ENCODE peak calls at places on chromosomes 4 and X, in six cellular contexts. One of them, this sample, is unnamed.

GRCh38 chr4:67713531-67714247 is 12.7 kb upstream of the UBA6 start:
- DNase-seq in astrocyte of the spinal cord: peak
- DNase-seq in astrocyte of the cerebellum: no peak
- DNase-seq in AG04450: no peak
- DNase-seq in GM20000: no peak
- DNase-seq in epithelial cell of esophagus: peak
- DNase-seq in this sample: no peak

GRCh38 chrX:3345281-3346081 is 971 bp downstream of the MXRA5 start:
- DNase-seq in astrocyte of the cerebellum: peak
- DNase-seq in astrocyte of the spinal cord: peak
- DNase-seq in GM20000: no peak
- DNase-seq in epithelial cell of esophagus: peak
- DNase-seq in AG04450: no peak
- DNase-seq in this sample: no peak

GRCh38 chrX:25012793-25013592 is 2.8 kb downstream of the ARX start:
- DNase-seq in AG04450: no peak
- DNase-seq in epithelial cell of esophagus: no peak
- DNase-seq in astrocyte of the spinal cord: no peak
- DNase-seq in GM20000: no peak
- DNase-seq in astrocyte of the cerebellum: no peak
- DNase-seq in this sample: no peak

GRCh38 chrX:44017726-44018125 is 44.5 kb upstream of the NDP start:
- DNase-seq in epithelial cell of esophagus: no peak
- DNase-seq in AG04450: no peak
- DNase-seq in GM20000: no peak
- DNase-seq in astrocyte of the cerebellum: no peak
- DNase-seq in astrocyte of the spinal cord: no peak
- DNase-seq in this sample: no peak

GRCh38 chr4:123381996-123382395 is 14.6 kb upstream of the SPRY1 start:
- DNase-seq in epithelial cell of esophagus: no peak
- DNase-seq in astrocyte of the cerebellum: no peak
- DNase-seq in astrocyte of the spinal cord: no peak
- DNase-seq in AG04450: no peak
- DNase-seq in GM20000: no peak
- DNase-seq in this sample: no peak

GRCh38 chr4:164058775-164059174 is 564.3 kb downstream of the TMA16 start:
- DNase-seq in AG04450: no peak
- DNase-seq in epithelial cell of esophagus: no peak
- DNase-seq in astrocyte of the cerebellum: peak
- DNase-seq in GM20000: no peak
- DNase-seq in astrocyte of the spinal cord: peak
- DNase-seq in this sample: no peak

GRCh38 chrX:108268434-108269080 is 169.7 kb downstream of the COL4A6 start:
- DNase-seq in astrocyte of the spinal cord: no peak
- DNase-seq in astrocyte of the cerebellum: no peak
- DNase-seq in epithelial cell of esophagus: peak
- DNase-seq in GM20000: no peak
- DNase-seq in AG04450: no peak
- DNase-seq in this sample: no peak

GRCh38 chr4:25142468-25142867 is 17.8 kb downstream of the SEPSECS start:
- DNase-seq in GM20000: no peak
- DNase-seq in astrocyte of the cerebellum: no peak
- DNase-seq in astrocyte of the spinal cord: no peak
- DNase-seq in epithelial cell of esophagus: no peak
- DNase-seq in AG04450: no peak
- DNase-seq in this sample: no peak

GRCh38 chr4:168421671-168422070 is 58.6 kb downstream of the DDX60L start:
- DNase-seq in GM20000: no peak
- DNase-seq in astrocyte of the spinal cord: peak
- DNase-seq in AG04450: no peak
- DNase-seq in epithelial cell of esophagus: peak
- DNase-seq in astrocyte of the cerebellum: no peak
- DNase-seq in this sample: no peak

GRCh38 chr4:175431635-175432034 is 380.4 kb downstream of the GPM6A start:
- DNase-seq in GM20000: no peak
- DNase-seq in epithelial cell of esophagus: no peak
- DNase-seq in astrocyte of the cerebellum: no peak
- DNase-seq in AG04450: no peak
- DNase-seq in astrocyte of the spinal cord: no peak
- DNase-seq in this sample: no peak

GRCh38 chr4:140152760-140153418 is 1.1 kb downstream of the MAML3 start:
- DNase-seq in astrocyte of the cerebellum: no peak
- DNase-seq in astrocyte of the spinal cord: peak
- DNase-seq in AG04450: no peak
- DNase-seq in GM20000: peak
- DNase-seq in epithelial cell of esophagus: peak
- DNase-seq in this sample: no peak

GRCh38 chr4:81164623-81165416 is 50.2 kb downstream of the PRKG2 start:
- DNase-seq in epithelial cell of esophagus: peak
- DNase-seq in astrocyte of the cerebellum: no peak
- DNase-seq in AG04450: peak
- DNase-seq in astrocyte of the spinal cord: peak
- DNase-seq in GM20000: no peak
- DNase-seq in this sample: no peak

GRCh38 chr4:77175201-77175610 is 18.2 kb downstream of the CCNG2 start:
- DNase-seq in AG04450: no peak
- DNase-seq in astrocyte of the cerebellum: no peak
- DNase-seq in astrocyte of the spinal cord: no peak
- DNase-seq in epithelial cell of esophagus: no peak
- DNase-seq in GM20000: no peak
- DNase-seq in this sample: no peak

GRCh38 chr4:45518832-45519231 is 605.0 kb downstream of the GABRG1 start:
- DNase-seq in astrocyte of the spinal cord: no peak
- DNase-seq in epithelial cell of esophagus: no peak
- DNase-seq in astrocyte of the cerebellum: no peak
- DNase-seq in GM20000: no peak
- DNase-seq in AG04450: no peak
- DNase-seq in this sample: no peak

GRCh38 chr4:13704020-13704419 is 76.5 kb upstream of the BOD1L1 start:
- DNase-seq in GM20000: no peak
- DNase-seq in astrocyte of the spinal cord: no peak
- DNase-seq in AG04450: no peak
- DNase-seq in astrocyte of the cerebellum: no peak
- DNase-seq in epithelial cell of esophagus: no peak
- DNase-seq in this sample: no peak

GRCh38 chrX:7574325-7574724 is 268.6 kb upstream of the VCX start:
- DNase-seq in astrocyte of the cerebellum: no peak
- DNase-seq in astrocyte of the spinal cord: peak
- DNase-seq in AG04450: no peak
- DNase-seq in epithelial cell of esophagus: peak
- DNase-seq in GM20000: no peak
- DNase-seq in this sample: no peak

GRCh38 chrX:53445977-53446376 is 11.8 kb upstream of the HSD17B10 start:
- DNase-seq in AG04450: no peak
- DNase-seq in astrocyte of the cerebellum: no peak
- DNase-seq in GM20000: no peak
- DNase-seq in astrocyte of the spinal cord: peak
- DNase-seq in epithelial cell of esophagus: peak
- DNase-seq in this sample: no peak
- TF ChIP-seq CTCF in AG04450: peak
- TF ChIP-seq CTCF in astrocyte of the cerebellum: peak
- TF ChIP-seq CTCF in GM20000: peak
- TF ChIP-seq CTCF in astrocyte of the spinal cord: peak
- TF ChIP-seq CTCF in epithelial cell of esophagus: peak
- TF ChIP-seq CTCF in this sample: peak

DNA sequence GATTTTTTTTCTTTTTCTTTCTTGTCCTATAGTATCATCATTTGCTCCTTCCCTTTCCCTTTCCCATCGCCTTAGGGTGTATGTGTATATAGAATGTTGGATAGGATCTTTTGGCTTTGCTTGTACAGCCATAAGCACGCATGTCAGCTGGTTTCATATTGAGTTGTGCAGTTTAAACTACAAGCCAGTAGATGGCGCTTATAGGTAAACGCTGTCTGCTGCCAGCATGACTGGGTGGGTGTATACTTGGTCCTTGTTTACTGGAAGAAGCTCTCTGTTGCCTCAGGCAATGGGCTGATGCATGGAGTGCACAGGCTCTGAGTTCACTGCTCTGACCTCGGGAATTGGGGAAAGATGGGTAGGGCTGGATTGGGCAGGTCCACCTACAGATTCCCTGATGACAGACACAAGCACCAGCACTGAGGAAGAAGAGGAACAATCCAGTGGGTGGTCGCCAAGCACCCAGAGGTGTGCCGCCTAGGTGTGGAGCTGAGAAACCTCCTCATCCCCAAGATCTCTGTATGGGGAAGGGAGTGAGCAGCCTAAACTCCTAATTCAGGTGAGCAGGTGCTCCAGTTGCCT is 831.5 kb downstream of the STIM2 start:
- DNase-seq in epithelial cell of esophagus: peak
- DNase-seq in astrocyte of the cerebellum: no peak
- DNase-seq in AG04450: no peak
- DNase-seq in GM20000: peak
- DNase-seq in astrocyte of the spinal cord: peak
- DNase-seq in this sample: peak
- TF ChIP-seq CTCF in epithelial cell of esophagus: peak
- TF ChIP-seq CTCF in astrocyte of the cerebellum: peak
- TF ChIP-seq CTCF in AG04450: peak
- TF ChIP-seq CTCF in GM20000: peak
- TF ChIP-seq CTCF in astrocyte of the spinal cord: peak
- TF ChIP-seq CTCF in this sample: peak

DNA sequence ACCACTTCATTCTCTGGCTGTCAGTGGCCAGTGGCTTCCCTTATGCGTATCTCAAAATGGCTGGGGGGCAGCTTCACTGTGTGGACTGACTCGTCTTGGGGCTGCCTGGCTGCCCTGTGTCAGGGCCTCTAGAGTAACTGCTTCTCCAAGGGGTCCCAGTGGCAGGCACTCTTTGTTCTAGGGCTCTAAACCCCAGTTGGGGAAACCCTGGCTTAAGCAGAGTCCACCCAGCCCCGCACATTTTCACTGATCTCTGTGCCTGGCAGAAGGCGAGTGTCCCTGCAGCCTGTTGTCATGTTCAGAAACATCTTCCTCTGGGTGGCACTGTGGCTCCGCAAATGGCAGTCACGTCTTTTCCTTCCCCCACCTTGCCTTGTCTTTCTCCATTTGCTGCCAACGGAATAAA is 59.7 kb downstream of the NBDY start:
- DNase-seq in epithelial cell of esophagus: no peak
- DNase-seq in AG04450: no peak
- DNase-seq in GM20000: no peak
- DNase-seq in astrocyte of the cerebellum: no peak
- DNase-seq in astrocyte of the spinal cord: peak
- DNase-seq in this sample: no peak
- TF ChIP-seq CTCF in epithelial cell of esophagus: peak
- TF ChIP-seq CTCF in AG04450: no peak
- TF ChIP-seq CTCF in GM20000: no peak
- TF ChIP-seq CTCF in astrocyte of the cerebellum: no peak
- TF ChIP-seq CTCF in astrocyte of the spinal cord: peak
- TF ChIP-seq CTCF in this sample: no peak

DNA sequence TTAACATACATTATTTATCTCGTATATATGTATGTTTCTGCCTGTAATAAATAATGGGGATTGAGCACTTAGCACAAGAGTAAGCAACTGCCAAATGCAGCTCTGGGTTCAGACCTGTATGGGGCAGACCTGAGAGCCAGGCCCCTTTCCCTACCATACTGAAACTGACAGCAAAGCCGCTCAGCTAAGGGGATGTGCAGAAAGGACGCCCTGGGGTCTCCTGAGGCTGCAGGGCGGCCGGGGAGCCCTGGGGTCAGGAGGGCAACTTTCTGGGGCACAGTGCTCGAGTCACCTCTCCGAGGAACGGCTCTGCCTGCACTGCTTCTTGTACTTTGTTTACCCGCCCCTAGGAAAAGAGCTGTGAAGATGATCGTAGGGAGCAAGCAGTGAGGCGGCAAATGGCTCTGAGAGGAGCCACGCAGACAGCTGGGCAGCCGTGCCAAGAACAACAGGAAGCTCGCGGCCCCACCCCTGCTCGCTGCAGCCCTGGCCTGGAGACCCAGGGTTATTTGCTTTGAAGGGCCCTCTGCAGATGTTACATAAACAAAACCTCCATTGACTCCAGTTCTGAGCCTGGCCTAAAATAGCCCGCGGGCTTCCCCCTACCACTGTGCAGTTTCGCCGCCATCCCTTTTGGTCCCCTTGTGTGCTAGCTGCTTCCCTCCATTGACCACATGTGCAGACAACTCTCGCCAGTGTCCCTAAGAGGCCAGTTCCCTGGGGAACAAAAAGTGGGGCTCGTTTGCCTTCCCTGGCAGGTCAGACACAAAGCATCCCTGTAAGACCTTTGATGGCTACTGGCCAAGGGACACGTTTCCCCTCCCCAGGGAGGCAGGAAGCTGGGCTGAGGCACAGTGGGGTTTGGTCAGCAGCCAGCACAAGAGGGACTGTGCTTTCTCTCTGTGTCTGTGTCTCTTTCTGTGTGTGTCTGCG is 111.3 kb upstream of the LNX1 start:
- DNase-seq in astrocyte of the cerebellum: no peak
- DNase-seq in AG04450: no peak
- DNase-seq in astrocyte of the spinal cord: peak
- DNase-seq in epithelial cell of esophagus: peak
- DNase-seq in GM20000: peak
- DNase-seq in this sample: peak
- TF ChIP-seq CTCF in astrocyte of the cerebellum: peak
- TF ChIP-seq CTCF in AG04450: peak
- TF ChIP-seq CTCF in astrocyte of the spinal cord: peak
- TF ChIP-seq CTCF in epithelial cell of esophagus: no peak
- TF ChIP-seq CTCF in GM20000: no peak
- TF ChIP-seq CTCF in this sample: peak

GRCh38 chr4:116668190-116668589 is 417.2 kb downstream of the TRAM1L1 start:
- DNase-seq in epithelial cell of esophagus: no peak
- DNase-seq in GM20000: no peak
- DNase-seq in astrocyte of the spinal cord: no peak
- DNase-seq in AG04450: no peak
- DNase-seq in astrocyte of the cerebellum: no peak
- DNase-seq in this sample: no peak
- TF ChIP-seq CTCF in epithelial cell of esophagus: no peak
- TF ChIP-seq CTCF in GM20000: peak
- TF ChIP-seq CTCF in astrocyte of the spinal cord: no peak
- TF ChIP-seq CTCF in AG04450: no peak
- TF ChIP-seq CTCF in astrocyte of the cerebellum: no peak
- TF ChIP-seq CTCF in this sample: no peak

GRCh38 chr4:4680758-4681157 is 138.9 kb upstream of the STX18 start:
- DNase-seq in astrocyte of the spinal cord: no peak
- DNase-seq in epithelial cell of esophagus: no peak
- DNase-seq in AG04450: no peak
- DNase-seq in GM20000: no peak
- DNase-seq in astrocyte of the cerebellum: no peak
- DNase-seq in this sample: no peak

GRCh38 chr4:4675051-4675581 is 133.3 kb upstream of the STX18 start:
- DNase-seq in epithelial cell of esophagus: no peak
- DNase-seq in GM20000: no peak
- DNase-seq in AG04450: no peak
- DNase-seq in astrocyte of the spinal cord: no peak
- DNase-seq in astrocyte of the cerebellum: no peak
- DNase-seq in this sample: no peak

GRCh38 chr4:4680243-4680642 is 138.4 kb upstream of the STX18 start:
- DNase-seq in GM20000: no peak
- DNase-seq in AG04450: no peak
- DNase-seq in epithelial cell of esophagus: no peak
- DNase-seq in astrocyte of the spinal cord: no peak
- DNase-seq in astrocyte of the cerebellum: no peak
- DNase-seq in this sample: no peak

GRCh38 chr4:4675636-4676035 is 133.8 kb upstream of the STX18 start:
- DNase-seq in epithelial cell of esophagus: no peak
- DNase-seq in AG04450: no peak
- DNase-seq in astrocyte of the spinal cord: no peak
- DNase-seq in GM20000: no peak
- DNase-seq in astrocyte of the cerebellum: no peak
- DNase-seq in this sample: no peak

GRCh38 chr4:4677825-4678522 is 136.1 kb upstream of the STX18 start:
- DNase-seq in AG04450: no peak
- DNase-seq in astrocyte of the spinal cord: peak
- DNase-seq in GM20000: no peak
- DNase-seq in astrocyte of the cerebellum: no peak
- DNase-seq in epithelial cell of esophagus: no peak
- DNase-seq in this sample: peak
- TF ChIP-seq CTCF in AG04450: peak
- TF ChIP-seq CTCF in astrocyte of the spinal cord: peak
- TF ChIP-seq CTCF in GM20000: no peak
- TF ChIP-seq CTCF in astrocyte of the cerebellum: peak
- TF ChIP-seq CTCF in epithelial cell of esophagus: peak
- TF ChIP-seq CTCF in this sample: peak